ENCODE peak calls at places on chromosomes 11 and 22, in nine cellular contexts. H is lung microvascular endothelial cell; J is anterior cingulate cortex; Z is T-helper 1 cell; L is NCI-H460; P is CD8-positive, alpha-beta T cell; C is Panc1; S is mammary epithelial cell; K is hippocampal formation. O is an unnamed sample.
A peak's percentile ranks its signal among the peaks of the same experiment; 100 is the strongest.

GRCh38 chr11:2343502-2343901 is 33.6 kb upstream of the CD81 start:
- DNase-seq in C (no peak), L (no peak), J (no peak), H (no peak), K (no peak), Z (no peak), S (no peak), P (no peak), O (no peak)

GRCh38 chr11:18368236-18368635 is 26.1 kb upstream of the LDHA start:
- DNase-seq in C (no peak), S (peak; percentile 58), Z (no peak), P (no peak), K (no peak), J (no peak), H (no peak), L (no peak), O (no peak)

GRCh38 chr11:13229675-13230359 is 47.8 kb upstream of the BMAL1 start:
- DNase-seq in C (no peak), K (no peak), Z (no peak), P (no peak), J (no peak), S (no peak), L (no peak), H (no peak), O (no peak)

GRCh38 chr11:63868399-63869064 is 29.6 kb downstream of the MARK2 start:
- DNase-seq in H (no peak), L (no peak), Z (no peak), P (no peak), J (no peak), S (no peak), C (no peak), K (no peak), O (no peak)

GRCh38 chr11:36155770-36156485 is 133.3 kb downstream of the COMMD9 start:
- DNase-seq in Z (no peak), L (no peak), J (peak; percentile 70), K (peak; percentile 56), P (no peak), C (no peak), S (peak; percentile 29), H (no peak), O (no peak)

GRCh38 chr11:11876458-11876857 is 34.7 kb downstream of the USP47 start:
- DNase-seq in Z (no peak), S (no peak), L (no peak), P (no peak), K (no peak), H (peak; percentile 10), C (no peak), J (no peak), O (no peak)

GRCh38 chr11:115741376-115741775 is 237.2 kb upstream of the CADM1 start:
- DNase-seq in H (peak; percentile 6), C (no peak), K (no peak), J (no peak), Z (no peak), P (no peak), S (peak; percentile 32), L (no peak), O (no peak)

GRCh38 chr22:19480789-19481188 is 1.1 kb downstream of the CDC45 start:
- DNase-seq in S (no peak), J (no peak), P (no peak), C (no peak), Z (no peak), H (no peak), L (no peak), K (no peak), O (no peak)

GRCh38 chr11:114163830-114164401 is 104.4 kb downstream of the ZBTB16 start:
- DNase-seq in L (no peak), P (no peak), S (no peak), C (no peak), K (peak; percentile 51), J (peak; percentile 77), H (peak; percentile 54), Z (no peak), O (no peak)

GRCh38 chr11:47715082-47715669 is at the start of gene AGBL2:
- DNase-seq in Z (peak; percentile 73), L (peak; percentile 35), J (peak; percentile 61), H (peak; percentile 36), K (peak; percentile 40), S (peak; percentile 56), C (no peak), P (peak; percentile 86), O (peak; percentile 25)

GRCh38 chr11:35218956-35219355 is 80.0 kb downstream of the CD44 start:
- DNase-seq in C (no peak), H (no peak), Z (no peak), L (no peak), J (no peak), P (no peak), K (no peak), S (no peak), O (no peak)